ENCODE peak calls at places on chromosomes 13 and 19, in five cellular contexts. One of them, this sample, is unnamed. For H3K36me3, the result is how much of the 10 kb centered on the place peaks cover.

GRCh38 chr13:90258129-90258528 is 1089.4 kb upstream of the MIR17HG start:
- DNase-seq in mesenchymal stem cell: no peak
- DNase-seq in breast epithelium: no peak
- DNase-seq in left lung: no peak
- DNase-seq in psoas muscle: no peak
- DNase-seq in this sample: no peak

GRCh38 chr13:48402325-48402962 is 10.5 kb downstream of the LPAR6 start:
- DNase-seq in psoas muscle: no peak
- DNase-seq in mesenchymal stem cell: no peak
- DNase-seq in breast epithelium: no peak
- DNase-seq in left lung: no peak
- DNase-seq in this sample: no peak

GRCh38 chr19:9580728-9581127 is 3.6 kb downstream of the ZNF121 start:
- DNase-seq in breast epithelium: no peak
- DNase-seq in psoas muscle: no peak
- DNase-seq in mesenchymal stem cell: no peak
- DNase-seq in left lung: no peak
- DNase-seq in this sample: no peak

GRCh38 chr19:48715681-48716171 is 3.8 kb downstream of the MAMSTR start:
- DNase-seq in psoas muscle: peak
- DNase-seq in breast epithelium: no peak
- DNase-seq in mesenchymal stem cell: no peak
- DNase-seq in left lung: no peak
- DNase-seq in this sample: no peak

GRCh38 chr13:84962849-84963248 is 836.4 kb downstream of the SLITRK6 start:
- DNase-seq in left lung: no peak
- DNase-seq in mesenchymal stem cell: no peak
- DNase-seq in psoas muscle: no peak
- DNase-seq in breast epithelium: no peak
- DNase-seq in this sample: no peak

GRCh38 chr19:21166436-21166835 is 24.6 kb downstream of the ZNF431 start:
- DNase-seq in mesenchymal stem cell: no peak
- DNase-seq in psoas muscle: no peak
- DNase-seq in breast epithelium: no peak
- DNase-seq in left lung: no peak
- DNase-seq in this sample: no peak

GRCh38 chr13:19910336-19911072 is 47.1 kb upstream of the ZMYM5 start:
- DNase-seq in psoas muscle: no peak
- DNase-seq in mesenchymal stem cell: peak
- DNase-seq in left lung: no peak
- DNase-seq in breast epithelium: no peak
- DNase-seq in this sample: no peak

GRCh38 chr13:112968380-112968909 is 569 bp upstream of the MCF2L start:
- DNase-seq in mesenchymal stem cell: no peak
- DNase-seq in left lung: peak
- DNase-seq in psoas muscle: peak
- DNase-seq in breast epithelium: peak
- DNase-seq in this sample: no peak

GRCh38 chr13:35736876-35737275 is 260.4 kb upstream of the MAB21L1 start:
- DNase-seq in psoas muscle: no peak
- DNase-seq in mesenchymal stem cell: no peak
- DNase-seq in breast epithelium: no peak
- DNase-seq in left lung: no peak
- DNase-seq in this sample: no peak

GRCh38 chr19:42284066-42284501 is 15.0 kb downstream of the CIC start:
- DNase-seq in breast epithelium: peak
- DNase-seq in psoas muscle: peak
- DNase-seq in mesenchymal stem cell: peak
- DNase-seq in left lung: peak
- DNase-seq in this sample: peak

GRCh38 chr19:2494084-2494446 is 18.1 kb downstream of the GADD45B start:
- DNase-seq in psoas muscle: peak
- DNase-seq in mesenchymal stem cell: peak
- DNase-seq in breast epithelium: no peak
- DNase-seq in left lung: no peak
- DNase-seq in this sample: peak

GRCh38 chr19:29287061-29287460 is 74.1 kb upstream of the UQCRFS1 start:
- DNase-seq in psoas muscle: no peak
- DNase-seq in mesenchymal stem cell: no peak
- DNase-seq in left lung: no peak
- DNase-seq in breast epithelium: no peak
- DNase-seq in this sample: no peak

GRCh38 chr19:7921302-7921954 is 1.3 kb downstream of the SNAPC2 start:
- DNase-seq in mesenchymal stem cell: no peak
- DNase-seq in breast epithelium: no peak
- DNase-seq in psoas muscle: peak
- DNase-seq in left lung: no peak
- DNase-seq in this sample: no peak

GRCh38 chr19:10551698-10552301 is 8.1 kb downstream of the ATG4D start:
- DNase-seq in psoas muscle: no peak
- DNase-seq in mesenchymal stem cell: peak
- DNase-seq in left lung: no peak
- DNase-seq in breast epithelium: no peak
- DNase-seq in this sample: peak

GRCh38 chr19:35309481-35310279 is 17.7 kb downstream of the MAG start:
- DNase-seq in mesenchymal stem cell: peak
- DNase-seq in left lung: no peak
- DNase-seq in psoas muscle: no peak
- DNase-seq in breast epithelium: no peak
- DNase-seq in this sample: no peak

GRCh38 chr13:110107568-110108347 is 199.2 kb downstream of the COL4A1 start:
- DNase-seq in left lung: no peak
- DNase-seq in breast epithelium: no peak
- DNase-seq in mesenchymal stem cell: no peak
- DNase-seq in psoas muscle: no peak
- DNase-seq in this sample: peak

GRCh38 chr13:39600766-39601165 is 2.2 kb downstream of the LHFPL6 start:
- DNase-seq in left lung: no peak
- DNase-seq in psoas muscle: no peak
- DNase-seq in breast epithelium: no peak
- DNase-seq in mesenchymal stem cell: peak
- DNase-seq in this sample: no peak

GRCh38 chr13:94325148-94325528 is 154.3 kb downstream of the DCT start:
- DNase-seq in breast epithelium: no peak
- DNase-seq in left lung: no peak
- DNase-seq in mesenchymal stem cell: peak
- DNase-seq in psoas muscle: no peak
- DNase-seq in this sample: no peak

GRCh38 chr19:3670796-3671679 is 29.2 kb downstream of the PIP5K1C start:
- DNase-seq in left lung: peak
- DNase-seq in psoas muscle: peak
- DNase-seq in mesenchymal stem cell: peak
- DNase-seq in breast epithelium: no peak
- DNase-seq in this sample: peak

GRCh38 chr19:29042450-29042849 is 170.5 kb downstream of the UQCRFS1 start:
- DNase-seq in mesenchymal stem cell: no peak
- DNase-seq in breast epithelium: no peak
- DNase-seq in left lung: no peak
- DNase-seq in psoas muscle: no peak
- DNase-seq in this sample: no peak

GRCh38 chr13:104953588-104953987 is 1581.9 kb downstream of the EFNB2 start:
- DNase-seq in breast epithelium: no peak
- DNase-seq in left lung: no peak
- DNase-seq in mesenchymal stem cell: no peak
- DNase-seq in psoas muscle: no peak
- DNase-seq in this sample: no peak

GRCh38 chr13:28357846-28358496 is 137.0 kb downstream of the FLT1 start:
- DNase-seq in breast epithelium: no peak
- DNase-seq in mesenchymal stem cell: peak
- DNase-seq in psoas muscle: no peak
- DNase-seq in left lung: no peak
- DNase-seq in this sample: no peak

GRCh38 chr19:55678121-55678671 is 3.2 kb downstream of the EPN1 start:
- DNase-seq in left lung: peak
- DNase-seq in mesenchymal stem cell: no peak
- DNase-seq in psoas muscle: peak
- DNase-seq in breast epithelium: no peak
- DNase-seq in this sample: no peak

GRCh38 chr13:80361298-80361697 is 20.4 kb upstream of the SPRY2 start:
- DNase-seq in left lung: no peak
- DNase-seq in psoas muscle: no peak
- DNase-seq in mesenchymal stem cell: no peak
- DNase-seq in breast epithelium: no peak
- DNase-seq in this sample: no peak

GRCh38 chr13:40667622-40667978 is 1.2 kb upstream of the FOXO1 start:
- DNase-seq in mesenchymal stem cell: no peak
- DNase-seq in psoas muscle: no peak
- DNase-seq in left lung: no peak
- DNase-seq in breast epithelium: no peak
- DNase-seq in this sample: no peak

GRCh38 chr13:39618546-39618945 is 15.6 kb upstream of the LHFPL6 start:
- DNase-seq in left lung: no peak
- DNase-seq in mesenchymal stem cell: no peak
- DNase-seq in psoas muscle: no peak
- DNase-seq in breast epithelium: no peak
- DNase-seq in this sample: no peak

GRCh38 chr13:89150362-89150761 is 1479.2 kb downstream of the SLITRK5 start:
- DNase-seq in mesenchymal stem cell: peak
- DNase-seq in breast epithelium: no peak
- DNase-seq in psoas muscle: no peak
- DNase-seq in left lung: no peak
- DNase-seq in this sample: no peak

GRCh38 chr19:3440082-3440481 is 40.2 kb downstream of the SMIM24 start:
- DNase-seq in psoas muscle: peak
- DNase-seq in left lung: no peak
- DNase-seq in breast epithelium: no peak
- DNase-seq in mesenchymal stem cell: no peak
- DNase-seq in this sample: peak

GRCh38 chr13:85413664-85414063 is 385.6 kb downstream of the SLITRK6 start:
- DNase-seq in psoas muscle: no peak
- DNase-seq in mesenchymal stem cell: no peak
- DNase-seq in left lung: no peak
- DNase-seq in breast epithelium: no peak
- DNase-seq in this sample: no peak

GRCh38 chr19:57099199-57099661 is 20.6 kb upstream of the USP29 start:
- DNase-seq in psoas muscle: peak
- DNase-seq in mesenchymal stem cell: no peak
- DNase-seq in left lung: peak
- DNase-seq in breast epithelium: peak
- DNase-seq in this sample: no peak

GRCh38 chr19:3295581-3295980 is 70.8 kb upstream of the NFIC start:
- DNase-seq in psoas muscle: no peak
- DNase-seq in mesenchymal stem cell: no peak
- DNase-seq in breast epithelium: no peak
- DNase-seq in left lung: no peak
- DNase-seq in this sample: no peak

DNA sequence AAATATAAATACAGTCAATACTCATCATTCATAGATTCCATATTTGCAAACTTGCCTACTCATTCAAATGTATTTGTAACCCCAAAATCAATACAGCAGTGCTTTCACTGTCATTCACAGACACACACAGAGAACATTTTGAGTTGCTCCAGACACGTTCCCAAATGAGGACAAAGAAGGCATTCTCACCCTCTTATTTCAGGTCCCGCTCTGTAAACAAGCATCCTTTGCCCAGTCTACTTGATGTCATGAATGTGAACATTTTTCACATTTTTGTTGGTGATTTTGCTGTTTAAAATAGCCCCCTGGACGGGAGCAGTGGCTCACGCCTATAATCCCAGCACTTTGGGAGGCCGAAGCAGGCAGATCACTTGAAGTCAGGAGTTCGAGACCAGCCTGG is 15.5 kb downstream of the C19orf47 start:
- DNase-seq in mesenchymal stem cell: no peak
- DNase-seq in psoas muscle: no peak
- DNase-seq in breast epithelium: no peak
- DNase-seq in left lung: no peak
- DNase-seq in this sample: no peak
- H3K27ac ChIP-seq in mesenchymal stem cell: no peak
- H3K27ac ChIP-seq in psoas muscle: no peak
- H3K27ac ChIP-seq in breast epithelium: no peak
- H3K27ac ChIP-seq in left lung: no peak
- H3K27ac ChIP-seq in this sample: no peak

GRCh38 chr19:4679416-4679815 is 9.3 kb upstream of the MYDGF start:
- DNase-seq in mesenchymal stem cell: no peak
- DNase-seq in psoas muscle: no peak
- DNase-seq in breast epithelium: no peak
- DNase-seq in left lung: no peak
- DNase-seq in this sample: no peak
- H3K36me3 ChIP-seq in mesenchymal stem cell: half or more
- H3K36me3 ChIP-seq in psoas muscle: half or more
- H3K36me3 ChIP-seq in breast epithelium: under half
- H3K36me3 ChIP-seq in left lung: half or more
- H3K36me3 ChIP-seq in this sample: half or more

DNA sequence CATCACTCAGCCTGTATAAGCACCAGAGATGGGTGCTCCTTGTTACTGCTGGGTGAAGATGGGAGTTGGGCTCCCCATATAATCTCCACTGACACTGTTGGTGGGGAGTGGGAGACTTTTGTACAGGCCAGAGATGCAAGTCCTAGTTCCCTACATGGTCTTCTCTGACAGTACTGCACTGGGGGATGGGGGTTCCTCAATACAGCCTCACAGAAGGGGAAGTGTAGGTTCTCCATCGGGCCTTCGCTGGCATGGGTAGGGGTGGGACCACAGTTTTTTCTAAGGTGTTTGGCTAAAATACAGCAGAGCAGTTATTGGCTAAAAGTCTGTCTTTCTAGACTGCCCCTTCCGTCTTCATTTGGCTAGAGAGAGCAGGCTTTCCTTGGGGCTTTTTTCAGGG is 167.2 kb upstream of the SERP2 start:
- DNase-seq in breast epithelium: no peak
- DNase-seq in psoas muscle: no peak
- DNase-seq in left lung: no peak
- DNase-seq in mesenchymal stem cell: no peak
- DNase-seq in this sample: no peak
- H3K27ac ChIP-seq in breast epithelium: no peak
- H3K27ac ChIP-seq in psoas muscle: no peak
- H3K27ac ChIP-seq in left lung: no peak
- H3K27ac ChIP-seq in mesenchymal stem cell: no peak
- H3K27ac ChIP-seq in this sample: no peak

DNA sequence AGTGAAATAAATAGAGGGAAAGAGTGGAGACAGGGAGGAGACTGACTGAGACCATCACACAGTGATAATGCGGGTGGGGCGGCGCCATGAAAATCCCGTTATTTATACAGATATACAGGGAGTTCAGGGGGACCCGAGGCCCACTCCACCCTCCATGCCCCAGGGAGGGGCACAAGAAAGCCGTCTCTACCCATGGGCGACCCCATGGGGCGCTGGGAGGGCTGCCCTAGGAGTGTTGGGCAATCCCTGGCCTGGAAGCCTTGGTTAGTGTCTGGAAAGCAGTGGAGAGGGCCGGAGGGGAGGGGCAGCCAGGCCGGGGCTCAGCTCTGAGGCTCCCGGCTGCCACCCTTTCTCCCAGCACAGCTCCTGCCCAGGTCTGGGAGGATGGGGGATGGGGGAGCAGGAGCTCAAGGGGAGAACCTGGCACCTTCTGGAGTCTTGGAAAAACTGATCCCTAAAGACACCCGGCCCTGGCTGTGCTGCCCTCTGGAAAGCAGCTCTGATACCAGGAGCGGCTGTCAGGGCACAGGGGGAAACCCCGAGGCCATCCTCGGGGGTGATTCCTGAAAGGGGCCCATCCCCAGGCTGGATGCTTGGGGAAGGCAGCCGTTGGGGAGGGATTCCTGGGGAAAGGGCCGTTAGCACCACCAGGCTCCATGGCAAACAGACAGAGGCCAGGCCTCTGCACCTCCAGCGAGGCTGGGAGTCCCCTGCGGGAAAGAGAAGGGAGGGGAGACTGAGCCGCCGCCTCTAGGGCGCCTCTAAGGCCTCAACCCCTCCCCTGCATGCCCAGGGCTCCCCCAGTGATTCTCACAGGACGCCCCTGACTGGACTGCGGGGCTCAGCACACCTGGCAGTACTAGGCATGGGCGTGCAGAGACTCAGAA is 3.0 kb upstream of the PRKD2 start:
- DNase-seq in breast epithelium: no peak
- DNase-seq in mesenchymal stem cell: no peak
- DNase-seq in left lung: no peak
- DNase-seq in psoas muscle: no peak
- DNase-seq in this sample: no peak
- H3K36me3 ChIP-seq in breast epithelium: under half
- H3K36me3 ChIP-seq in mesenchymal stem cell: half or more
- H3K36me3 ChIP-seq in left lung: half or more
- H3K36me3 ChIP-seq in psoas muscle: half or more
- H3K36me3 ChIP-seq in this sample: half or more

This sample was measured in SJSA1.